ENCODE peak calls at places on chromosomes 1 and 21, in four cellular contexts. Y, B, S and G are unnamed samples.
A peak's percentile ranks its signal among the peaks of the same experiment; 100 is the strongest.

GRCh38 chr1:44721521-44722361 is 9.2 kb downstream of the RNU5D-1 start:
- DNase-seq in Y (peak; percentile 95), B (no peak), S (peak; percentile 99), G (peak; percentile 99)

GRCh38 chr1:170692866-170693575 is 29.1 kb downstream of the PRRX1 start:
- DNase-seq in Y (no peak), B (no peak), S (no peak), G (peak; percentile 18)

GRCh38 chr1:33159577-33159976 is 22.3 kb downstream of the TRIM62 start:
- DNase-seq in Y (no peak), B (no peak), S (no peak), G (no peak)

GRCh38 chr1:179083031-179083345 is 1.1 kb downstream of the TOR3A start:
- DNase-seq in Y (no peak), B (no peak), S (no peak), G (peak; percentile 78)

GRCh38 chr1:59272507-59272906 is 24.4 kb upstream of the FGGY start:
- DNase-seq in Y (no peak), B (no peak), S (no peak), G (peak; percentile 56)

GRCh38 chr1:198937231-198938031 is 298.6 kb downstream of the PTPRC start:
- DNase-seq in Y (peak; percentile 87), B (no peak), S (peak; percentile 76), G (peak; percentile 97)

GRCh38 chr1:194071200-194071599 is 884.8 kb upstream of the B3GALT2 start:
- DNase-seq in Y (no peak), B (no peak), S (no peak), G (no peak)

GRCh38 chr1:230026139-230026538 is 40.9 kb upstream of the GALNT2 start:
- DNase-seq in Y (no peak), B (no peak), S (no peak), G (no peak)

GRCh38 chr1:219020386-219020785 is 153.3 kb upstream of the LYPLAL1 start:
- DNase-seq in Y (no peak), B (no peak), S (no peak), G (no peak)

GRCh38 chr1:221462345-221462744 is 279.5 kb downstream of the DUSP10 start:
- DNase-seq in Y (no peak), B (no peak), S (no peak), G (no peak)

GRCh38 chr1:207454046-207454964 is at the start of gene CR2:
- DNase-seq in Y (peak; percentile 4), B (peak; percentile 80), S (peak; percentile 47), G (peak; percentile 44)

GRCh38 chr1:211653329-211653728 is 22.1 kb downstream of the NEK2 start:
- DNase-seq in Y (peak; percentile 38), B (no peak), S (no peak), G (no peak)

GRCh38 chr1:154807048-154807591 is 63.0 kb downstream of the KCNN3 start:
- DNase-seq in Y (no peak), B (no peak), S (no peak), G (no peak)

GRCh38 chr1:94068096-94068830 is 52.7 kb downstream of the ABCA4 start:
- DNase-seq in Y (peak; percentile 69), B (no peak), S (peak; percentile 94), G (no peak)

GRCh38 chr1:41483960-41484844 is at the start of gene EDN2:
- DNase-seq in Y (peak; percentile 28), B (peak; percentile 55), S (no peak), G (no peak)

GRCh38 chr1:27868932-27869718 is 3.2 kb upstream of the THEMIS2 start:
- DNase-seq in Y (no peak), B (no peak), S (no peak), G (peak; percentile 82)

GRCh38 chr1:203557958-203558760 is 64.2 kb downstream of the OPTC start:
- DNase-seq in Y (peak; percentile 76), B (no peak), S (no peak), G (peak; percentile 70)

GRCh38 chr21:35697321-35697808 is 363.0 kb downstream of the SETD4 start:
- DNase-seq in Y (no peak), B (no peak), S (no peak), G (no peak)

GRCh38 chr1:44348046-44348628 is 6.9 kb downstream of the ERI3 start:
- DNase-seq in Y (no peak), B (no peak), S (no peak), G (no peak)

GRCh38 chr1:244730153-244730933 is 77.4 kb downstream of the DESI2 start:
- DNase-seq in Y (peak; percentile 35), B (peak; percentile 57), S (no peak), G (peak; percentile 62)

GRCh38 chr1:32195972-32196823 is 4.2 kb upstream of the CCDC28B start:
- DNase-seq in Y (no peak), B (no peak), S (no peak), G (no peak)

GRCh38 chr1:4000811-4001251 is 100.8 kb upstream of the C1orf174 start:
- DNase-seq in Y (no peak), B (no peak), S (no peak), G (no peak)
- TF ChIP-seq MAX in Y (no peak), B (no peak), S (no peak), G (no peak)

DNA sequence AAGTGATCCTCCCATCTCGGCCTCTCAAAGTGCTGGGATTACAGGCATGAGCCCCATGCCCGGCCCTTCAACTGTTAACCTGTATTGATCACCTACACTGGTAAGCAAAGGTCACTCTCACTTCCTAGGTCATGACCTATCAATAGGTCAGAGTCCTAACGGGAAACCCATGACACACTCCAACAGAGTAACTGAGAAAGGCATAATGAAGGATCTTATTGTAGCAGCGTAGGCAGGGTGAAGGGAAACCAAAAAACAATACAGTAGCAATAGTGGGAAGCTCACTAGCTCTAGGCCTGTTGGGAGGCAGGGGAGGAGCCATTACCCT is 19.5 kb upstream of the IFNAR1 start:
- DNase-seq in Y (no peak), B (no peak), S (no peak), G (no peak)
- TF ChIP-seq MAX in Y (no peak), B (no peak), S (no peak), G (no peak)

GRCh38 chr1:17563494-17564281 is 24.2 kb downstream of the ARHGEF10L start:
- DNase-seq in Y (no peak), B (no peak), S (no peak), G (no peak)
- TF ChIP-seq MAX in Y (no peak), B (no peak), S (no peak), G (no peak)

GRCh38 chr1:29541641-29542040 is 305.3 kb downstream of the PTPRU start:
- DNase-seq in Y (no peak), B (no peak), S (no peak), G (no peak)

GRCh38 chr1:29542476-29543015 is 306.2 kb downstream of the PTPRU start:
- DNase-seq in Y (no peak), B (no peak), S (no peak), G (no peak)

GRCh38 chr1:29539971-29540370 is 303.6 kb downstream of the PTPRU start:
- DNase-seq in Y (no peak), B (no peak), S (no peak), G (no peak)

GRCh38 chr1:29538586-29538985 is 302.3 kb downstream of the PTPRU start:
- DNase-seq in Y (no peak), B (no peak), S (no peak), G (no peak)

DNA sequence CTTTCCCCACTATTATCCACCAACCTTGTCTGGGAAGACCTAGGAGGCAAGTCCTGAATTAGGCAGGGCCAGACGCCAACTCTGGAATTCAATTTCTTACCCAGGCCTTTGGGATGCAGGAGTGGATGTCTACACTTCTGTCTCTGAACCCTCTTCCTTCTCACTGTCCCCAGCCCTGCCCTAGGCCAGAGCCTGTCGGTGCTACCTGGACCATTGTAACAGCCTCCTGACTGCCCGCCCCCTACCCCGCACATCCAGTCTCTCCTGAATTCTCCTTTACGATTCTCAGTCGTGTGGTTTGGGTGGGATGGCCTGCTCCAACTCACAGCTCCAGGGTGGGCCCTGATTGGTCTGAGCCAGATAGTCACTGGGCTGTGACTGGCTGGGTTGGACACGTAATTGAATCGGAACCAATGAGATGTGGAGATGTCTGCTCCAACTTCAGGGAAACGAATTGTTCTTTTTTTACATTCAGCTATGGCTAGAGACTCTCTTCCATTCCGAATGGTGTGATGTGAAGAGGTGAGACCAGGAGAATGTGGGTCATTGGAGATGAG is 304.6 kb downstream of the PTPRU start:
- DNase-seq in Y (no peak), B (no peak), S (no peak), G (no peak)
- TF ChIP-seq MAX in Y (no peak), B (no peak), S (no peak), G (no peak)

DNA sequence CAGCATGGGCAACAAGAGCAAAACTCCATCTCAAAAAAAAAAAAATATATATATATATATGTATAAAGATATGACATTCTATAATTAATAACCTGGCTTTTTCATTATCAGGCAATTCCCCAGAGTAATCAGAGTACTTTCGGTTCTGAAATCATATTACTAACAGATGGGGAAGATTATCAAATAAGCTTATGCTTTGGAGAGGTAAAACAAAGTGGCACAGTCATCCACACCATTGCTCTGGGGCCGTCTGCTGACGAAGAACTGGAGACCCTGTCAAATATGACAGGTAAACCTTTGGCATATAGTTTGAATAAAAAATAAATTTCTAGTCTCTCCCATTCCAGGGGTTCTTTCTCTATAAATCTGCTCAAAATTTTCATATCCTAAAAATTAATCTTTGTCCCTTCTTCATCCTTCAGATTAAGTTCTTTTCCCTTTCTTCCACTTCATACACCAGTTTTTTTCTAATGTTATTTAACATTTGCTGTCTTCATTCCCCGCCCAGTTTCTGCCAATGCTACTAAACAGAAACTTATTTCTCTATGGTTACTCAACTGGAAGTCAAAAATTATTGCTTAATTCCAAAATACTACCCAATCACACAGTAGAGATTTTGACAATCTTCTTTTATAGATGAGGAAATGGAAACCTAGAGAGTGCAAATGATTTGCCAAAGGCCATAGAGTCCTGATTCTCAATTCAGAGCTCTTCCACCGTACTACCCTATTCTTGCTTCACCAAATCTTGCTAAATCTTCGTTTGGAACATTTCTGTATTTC is 58.3 kb upstream of the SH3GLB1 start:
- DNase-seq in Y (no peak), B (no peak), S (no peak), G (no peak)
- TF ChIP-seq MAX in Y (no peak), B (no peak), S (no peak), G (no peak)

GRCh38 chr1:113057006-113057405 is 16.0 kb upstream of the LRIG2 start:
- DNase-seq in Y (no peak), B (peak; percentile 36), S (no peak), G (no peak)

GRCh38 chr1:113053344-113054138 is 19.5 kb upstream of the LRIG2 start:
- DNase-seq in Y (no peak), B (no peak), S (no peak), G (no peak)

GRCh38 chr1:113055570-113055969 is 17.4 kb upstream of the LRIG2 start:
- DNase-seq in Y (no peak), B (no peak), S (no peak), G (no peak)

GRCh38 chr1:113058861-113059441 is 14.0 kb upstream of the LRIG2 start:
- DNase-seq in Y (no peak), B (no peak), S (no peak), G (no peak)
- TF ChIP-seq MAX in Y (no peak), B (no peak), S (no peak), G (no peak)